ENCODE peak calls at places on chromosomes 11 and 22, in ten cellular contexts. P, C, X, E, T, S, O, N, Z and J are unnamed samples.
A peak's percentile ranks its signal among the peaks of the same experiment; 100 is the strongest.

GRCh38 chr11:123187221-123187620 is 7.8 kb downstream of the CLMP start:
- DNase-seq in Z (no peak), E (no peak), O (no peak), T (no peak), C (no peak), X (no peak), P (no peak), N (no peak), S (no peak), J (no peak)

GRCh38 chr22:26670459-26670858 is 13.1 kb downstream of the MIAT start:
- DNase-seq in E (no peak), T (no peak), X (no peak), P (no peak), O (no peak), C (no peak), S (no peak), N (no peak), Z (no peak), J (no peak)

GRCh38 chr11:38672445-38672844 is 2074.4 kb upstream of the RAG2 start:
- DNase-seq in N (no peak), T (no peak), Z (no peak), E (no peak), S (no peak), P (no peak), O (no peak), C (no peak), X (no peak), J (no peak)

GRCh38 chr11:78290293-78291176 is 101.8 kb downstream of the USP35 start:
- DNase-seq in E (no peak), Z (no peak), C (no peak), S (peak; percentile 90), X (peak; percentile 74), N (no peak), T (no peak), O (no peak), P (no peak), J (no peak)

GRCh38 chr11:69105431-69106123 is 50.2 kb upstream of the SMIM38 start:
- DNase-seq in X (no peak), C (no peak), P (no peak), S (no peak), O (no peak), T (no peak), Z (no peak), E (no peak), N (no peak), J (no peak)

GRCh38 chr22:24706050-24706449 is 68.5 kb downstream of the PIWIL3 start:
- DNase-seq in E (no peak), S (no peak), T (no peak), P (no peak), N (no peak), C (no peak), O (no peak), X (no peak), Z (no peak), J (peak; percentile 48)

GRCh38 chr11:12673924-12674570 is at the start of gene TEAD1:
- DNase-seq in Z (peak; percentile 97), X (peak; percentile 89), O (peak; percentile 99), E (peak; percentile 96), C (peak; percentile 94), T (peak; percentile 99), P (peak; percentile 87), N (peak; percentile 82), S (peak; percentile 96), J (peak; percentile 99)

GRCh38 chr22:27718186-27719032 is 83.1 kb downstream of the MN1 start:
- DNase-seq in X (peak; percentile 77), N (no peak), P (no peak), O (peak; percentile 61), T (no peak), E (peak; percentile 70), C (peak; percentile 52), S (peak; percentile 86), Z (peak; percentile 64), J (no peak)

GRCh38 chr11:116312560-116313340 is 460.0 kb downstream of the BUD13 start:
- DNase-seq in E (peak; percentile 86), X (peak; percentile 75), Z (peak; percentile 90), N (no peak), T (no peak), S (peak; percentile 25), P (no peak), O (peak; percentile 81), C (peak; percentile 89), J (peak; percentile 27)

GRCh38 chr11:108117746-108118371 is 3.5 kb upstream of the ACAT1 start:
- DNase-seq in C (no peak), S (peak; percentile 82), E (no peak), Z (no peak), X (no peak), P (no peak), O (no peak), N (no peak), T (no peak), J (no peak)

GRCh38 chr11:8018742-8019631 is 31.9 kb downstream of the EIF3F start:
- DNase-seq in X (peak; percentile 77), E (peak; percentile 76), T (peak; percentile 53), Z (peak; percentile 71), O (peak; percentile 91), P (no peak), N (peak; percentile 77), C (peak; percentile 67), S (peak; percentile 65), J (peak; percentile 65)

GRCh38 chr11:19116315-19116970 is 525 bp upstream of the ZDHHC13 start:
- DNase-seq in T (no peak), N (no peak), O (no peak), P (no peak), E (peak; percentile 13), S (no peak), C (no peak), Z (no peak), X (no peak), J (no peak)

GRCh38 chr11:104001474-104001873 is 35.0 kb upstream of the DDI1 start:
- DNase-seq in P (no peak), C (no peak), O (no peak), T (no peak), E (no peak), X (no peak), S (peak; percentile 58), N (no peak), Z (no peak), J (no peak)

GRCh38 chr11:2579315-2580060 is 120.3 kb downstream of the KCNQ1OT1 start:
- DNase-seq in Z (peak; percentile 57), T (no peak), X (peak; percentile 18), C (peak; percentile 36), N (no peak), E (peak; percentile 13), O (peak; percentile 38), S (no peak), P (no peak), J (no peak)

GRCh38 chr22:17444204-17444504 is 74.9 kb downstream of the CECR2 start:
- DNase-seq in T (no peak), N (no peak), O (no peak), S (no peak), P (no peak), C (no peak), Z (no peak), X (no peak), E (no peak), J (no peak)

GRCh38 chr11:3109434-3109833 is 52.2 kb upstream of the CARS1 start:
- DNase-seq in S (no peak), E (no peak), C (no peak), O (peak; percentile 16), Z (peak; percentile 49), N (no peak), X (peak; percentile 9), T (no peak), P (no peak), J (no peak)

GRCh38 chr11:65492637-65493366 is 6.0 kb upstream of the MALAT1 start:
- DNase-seq in N (no peak), E (peak; percentile 89), O (peak; percentile 88), P (no peak), C (peak; percentile 83), X (peak; percentile 97), S (peak; percentile 93), T (no peak), Z (peak; percentile 78), J (no peak)

DNA sequence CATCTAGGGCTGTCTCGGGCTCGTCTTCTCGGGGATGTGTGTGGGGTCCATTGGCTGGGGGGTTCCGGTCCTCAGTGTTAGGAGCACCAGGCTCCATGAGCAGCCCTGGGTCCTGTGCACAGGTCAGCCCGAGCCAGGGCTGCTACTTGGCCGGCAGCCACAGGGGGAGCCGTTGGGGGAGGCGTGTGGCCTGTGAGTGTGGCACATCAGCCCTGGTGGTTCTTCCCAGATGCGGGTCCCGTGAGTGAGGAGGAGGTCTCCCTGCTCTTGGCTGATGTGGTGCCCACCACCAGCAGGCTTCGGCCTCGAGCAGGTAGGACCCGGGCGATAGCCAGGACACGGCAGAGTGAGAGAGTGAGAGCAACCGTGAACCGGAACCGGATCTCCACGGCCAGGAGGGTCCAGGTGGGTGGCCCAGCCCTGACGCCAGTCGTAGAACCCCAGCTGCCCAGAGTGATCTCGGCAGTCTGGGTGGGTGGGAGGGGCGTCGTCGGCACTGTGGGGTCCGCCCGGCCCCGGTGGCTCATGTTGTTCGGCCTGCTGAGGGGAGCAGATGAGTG is 18.5 kb downstream of the IRF7 start:
- DNase-seq in X (no peak), C (no peak), N (no peak), Z (no peak), T (no peak), P (no peak), O (no peak), S (no peak), E (no peak), J (peak; percentile 60)
- TF ChIP-seq CTCF in X (no peak), C (no peak), N (no peak), Z (no peak), T (peak; percentile 39), P (peak; percentile 76), O (no peak), S (no peak), E (no peak), J (no peak)

GRCh38 chr11:67118801-67119576 is at the start of gene KDM2A:
- DNase-seq in T (peak; percentile 91), O (peak; percentile 100), X (peak; percentile 99), Z (peak; percentile 100), P (peak; percentile 97), S (peak; percentile 99), E (peak; percentile 99), C (peak; percentile 100), N (peak; percentile 100), J (peak; percentile 99)
- TF ChIP-seq CTCF in T (peak; percentile 43), O (no peak), X (no peak), Z (peak; percentile 29), P (no peak), S (no peak), E (peak; percentile 42), C (peak; percentile 29), N (no peak), J (peak; percentile 34)

DNA sequence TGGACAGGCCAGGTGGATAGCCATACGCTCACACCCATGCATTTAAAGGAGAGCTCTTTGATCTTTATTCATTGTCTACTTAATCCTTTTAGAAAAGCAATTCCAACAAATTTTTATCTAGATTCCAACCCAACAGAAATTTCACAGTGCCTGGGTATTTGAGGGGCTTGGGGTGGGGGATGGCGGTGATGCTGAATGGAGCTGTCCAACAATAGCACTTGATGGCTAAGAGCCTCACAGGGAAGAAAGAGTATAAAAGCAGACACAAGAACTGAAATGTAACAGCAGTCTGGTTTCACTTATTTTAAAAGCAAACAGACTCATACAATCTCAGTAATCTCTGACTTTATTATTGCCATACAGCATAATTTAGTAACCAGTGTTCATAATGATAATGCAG is 101.8 kb upstream of the SORL1-AS1 start:
- DNase-seq in C (no peak), N (no peak), X (no peak), T (no peak), S (no peak), P (no peak), E (no peak), O (no peak), Z (no peak), J (no peak)
- TF ChIP-seq CTCF in C (no peak), N (no peak), X (no peak), T (no peak), S (no peak), P (no peak), E (no peak), O (no peak), Z (no peak), J (no peak)

GRCh38 chr22:46444390-46444854 is 93.0 kb downstream of the CELSR1 start:
- DNase-seq in P (no peak), Z (no peak), S (no peak), C (no peak), X (no peak), E (no peak), T (no peak), O (no peak), N (no peak), J (no peak)
- TF ChIP-seq CTCF in P (peak; percentile 28), Z (no peak), S (no peak), C (no peak), X (no peak), E (no peak), T (no peak), O (no peak), N (no peak), J (no peak)